ENCODE peak calls at places on chromosome 20, in six cellular contexts. O is naive thymus-derived CD4-positive, alpha-beta T cell; P is endodermal cell; T is activated naive CD4-positive, alpha-beta T cell treated with anti-CD3 and anti-CD28 coated beads, Interleukin-2, amount 50 U/mL, for 16 hours; M is GM20000; H is brain microvascular endothelial cell. I is an unnamed sample.

GRCh38 chr20:17655286-17655651 is 26.8 kb downstream of the RRBP1 start:
- DNase-seq in O (no peak), P (peak), T (no peak), M (no peak), H (peak), I (no peak)

GRCh38 chr20:2692036-2692885 is at the start of gene EBF4:
- DNase-seq in O (peak), P (peak), T (peak), M (peak), H (no peak), I (no peak)

GRCh38 chr20:32336918-32337347 is 21.2 kb upstream of the ASXL1 start:
- DNase-seq in O (peak), P (no peak), T (no peak), M (peak), H (no peak), I (no peak)

GRCh38 chr20:25033250-25033940 is 24.5 kb downstream of the ACSS1 start:
- DNase-seq in O (no peak), P (no peak), T (no peak), M (no peak), H (no peak), I (no peak)

GRCh38 chr20:667351-668034 is 8.1 kb downstream of the SCRT2 start:
- DNase-seq in O (no peak), P (peak), T (peak), M (peak), H (peak), I (peak)

GRCh38 chr20:60283281-60283680 is 325.1 kb downstream of the CDH26 start:
- DNase-seq in O (no peak), P (no peak), T (no peak), M (no peak), H (no peak), I (no peak)

GRCh38 chr20:35947489-35947888 is 6.8 kb downstream of the SCAND1 start:
- DNase-seq in O (no peak), P (peak), T (peak), M (peak), H (no peak), I (no peak)

GRCh38 chr20:8837396-8837795 is 231.5 kb upstream of the PLCB4 start:
- DNase-seq in O (no peak), P (no peak), T (no peak), M (no peak), H (peak), I (no peak)

GRCh38 chr20:3654326-3655031 is 8.7 kb downstream of the GFRA4 start:
- DNase-seq in O (no peak), P (no peak), T (no peak), M (no peak), H (no peak), I (no peak)

I was measured in activated naive CD8-positive, alpha-beta T cell treated with anti-CD3 and anti-CD28 coated beads, Interleukin-2, amount 10 ng/mL, durations not matched to agents 7 days and 5 days.